ENCODE peak calls at places on chromosomes 2 and 18, in six cellular contexts. One of them, this sample, is unnamed.

GRCh38 chr2:125167820-125168219 is 1142.7 kb downstream of the CNTNAP5 start:
- DNase-seq in HepG2: no peak
- DNase-seq in heart left ventricle: no peak
- DNase-seq in Peyer's patch: no peak
- DNase-seq in A549: no peak
- DNase-seq in GM12891: no peak
- DNase-seq in this sample: no peak

GRCh38 chr2:58419983-58420382 is 178.9 kb upstream of the FANCL start:
- DNase-seq in HepG2: no peak
- DNase-seq in heart left ventricle: no peak
- DNase-seq in Peyer's patch: no peak
- DNase-seq in A549: no peak
- DNase-seq in GM12891: no peak
- DNase-seq in this sample: no peak

GRCh38 chr2:65349863-65350262 is 82.5 kb downstream of the SPRED2 start:
- DNase-seq in HepG2: peak
- DNase-seq in heart left ventricle: peak
- DNase-seq in Peyer's patch: peak
- DNase-seq in A549: no peak
- DNase-seq in GM12891: no peak
- DNase-seq in this sample: peak

GRCh38 chr2:216838146-216838545 is 21.7 kb downstream of the TNP1 start:
- DNase-seq in HepG2: no peak
- DNase-seq in heart left ventricle: peak
- DNase-seq in Peyer's patch: no peak
- DNase-seq in A549: no peak
- DNase-seq in GM12891: no peak
- DNase-seq in this sample: no peak

GRCh38 chr2:101818531-101819451 is 121.3 kb downstream of the MAP4K4 start:
- DNase-seq in HepG2: peak
- DNase-seq in heart left ventricle: no peak
- DNase-seq in Peyer's patch: no peak
- DNase-seq in A549: no peak
- DNase-seq in GM12891: no peak
- DNase-seq in this sample: no peak

GRCh38 chr2:218831378-218831990 is at the start of gene PRKAG3:
- DNase-seq in HepG2: no peak
- DNase-seq in heart left ventricle: peak
- DNase-seq in Peyer's patch: peak
- DNase-seq in A549: no peak
- DNase-seq in GM12891: no peak
- DNase-seq in this sample: no peak

GRCh38 chr18:48835119-48835518 is 115.6 kb downstream of the SMAD7 start:
- DNase-seq in HepG2: no peak
- DNase-seq in heart left ventricle: no peak
- DNase-seq in Peyer's patch: peak
- DNase-seq in A549: no peak
- DNase-seq in GM12891: no peak
- DNase-seq in this sample: no peak

GRCh38 chr2:235669269-235669831 is 175.5 kb downstream of the AGAP1 start:
- DNase-seq in HepG2: peak
- DNase-seq in heart left ventricle: peak
- DNase-seq in Peyer's patch: peak
- DNase-seq in A549: peak
- DNase-seq in GM12891: no peak
- DNase-seq in this sample: peak

GRCh38 chr2:211671977-211672376 is 866.6 kb downstream of the ERBB4 start:
- DNase-seq in HepG2: no peak
- DNase-seq in heart left ventricle: no peak
- DNase-seq in Peyer's patch: no peak
- DNase-seq in A549: no peak
- DNase-seq in GM12891: no peak
- DNase-seq in this sample: no peak

GRCh38 chr2:238290079-238290478 is 1.7 kb upstream of the PER2 start:
- DNase-seq in HepG2: peak
- DNase-seq in heart left ventricle: peak
- DNase-seq in Peyer's patch: peak
- DNase-seq in A549: peak
- DNase-seq in GM12891: no peak
- DNase-seq in this sample: peak

GRCh38 chr2:60552851-60553495 is 481 bp downstream of the BCL11A start:
- DNase-seq in HepG2: no peak
- DNase-seq in heart left ventricle: no peak
- DNase-seq in Peyer's patch: no peak
- DNase-seq in A549: no peak
- DNase-seq in GM12891: no peak
- DNase-seq in this sample: no peak

GRCh38 chr2:60552096-60552850 is 1.2 kb downstream of the BCL11A start:
- DNase-seq in HepG2: no peak
- DNase-seq in heart left ventricle: peak
- DNase-seq in Peyer's patch: peak
- DNase-seq in A549: peak
- DNase-seq in GM12891: no peak
- DNase-seq in this sample: no peak

GRCh38 chr2:60553992-60554648 is 666 bp upstream of the BCL11A start:
- DNase-seq in HepG2: no peak
- DNase-seq in heart left ventricle: peak
- DNase-seq in Peyer's patch: peak
- DNase-seq in A549: peak
- DNase-seq in GM12891: no peak
- DNase-seq in this sample: no peak

GRCh38 chr2:60554649-60555065 is 1.2 kb upstream of the BCL11A start:
- DNase-seq in HepG2: no peak
- DNase-seq in heart left ventricle: no peak
- DNase-seq in Peyer's patch: no peak
- DNase-seq in A549: no peak
- DNase-seq in GM12891: no peak
- DNase-seq in this sample: no peak

GRCh38 chr2:60553496-60553991 is at the start of gene BCL11A:
- DNase-seq in HepG2: peak
- DNase-seq in heart left ventricle: peak
- DNase-seq in Peyer's patch: peak
- DNase-seq in A549: peak
- DNase-seq in GM12891: no peak
- DNase-seq in this sample: no peak
- TF ChIP-seq POLR2A in HepG2: no peak
- TF ChIP-seq POLR2A in heart left ventricle: peak
- TF ChIP-seq POLR2A in Peyer's patch: no peak
- TF ChIP-seq POLR2A in A549: no peak
- TF ChIP-seq POLR2A in GM12891: no peak
- TF ChIP-seq POLR2A in this sample: no peak

GRCh38 chr2:100321881-100322820 is at the start of gene LONRF2:
- DNase-seq in HepG2: no peak
- DNase-seq in heart left ventricle: peak
- DNase-seq in Peyer's patch: no peak
- DNase-seq in A549: peak
- DNase-seq in GM12891: peak
- DNase-seq in this sample: no peak
- TF ChIP-seq POLR2A in HepG2: no peak
- TF ChIP-seq POLR2A in heart left ventricle: no peak
- TF ChIP-seq POLR2A in Peyer's patch: no peak
- TF ChIP-seq POLR2A in A549: peak
- TF ChIP-seq POLR2A in GM12891: no peak
- TF ChIP-seq POLR2A in this sample: peak

DNA sequence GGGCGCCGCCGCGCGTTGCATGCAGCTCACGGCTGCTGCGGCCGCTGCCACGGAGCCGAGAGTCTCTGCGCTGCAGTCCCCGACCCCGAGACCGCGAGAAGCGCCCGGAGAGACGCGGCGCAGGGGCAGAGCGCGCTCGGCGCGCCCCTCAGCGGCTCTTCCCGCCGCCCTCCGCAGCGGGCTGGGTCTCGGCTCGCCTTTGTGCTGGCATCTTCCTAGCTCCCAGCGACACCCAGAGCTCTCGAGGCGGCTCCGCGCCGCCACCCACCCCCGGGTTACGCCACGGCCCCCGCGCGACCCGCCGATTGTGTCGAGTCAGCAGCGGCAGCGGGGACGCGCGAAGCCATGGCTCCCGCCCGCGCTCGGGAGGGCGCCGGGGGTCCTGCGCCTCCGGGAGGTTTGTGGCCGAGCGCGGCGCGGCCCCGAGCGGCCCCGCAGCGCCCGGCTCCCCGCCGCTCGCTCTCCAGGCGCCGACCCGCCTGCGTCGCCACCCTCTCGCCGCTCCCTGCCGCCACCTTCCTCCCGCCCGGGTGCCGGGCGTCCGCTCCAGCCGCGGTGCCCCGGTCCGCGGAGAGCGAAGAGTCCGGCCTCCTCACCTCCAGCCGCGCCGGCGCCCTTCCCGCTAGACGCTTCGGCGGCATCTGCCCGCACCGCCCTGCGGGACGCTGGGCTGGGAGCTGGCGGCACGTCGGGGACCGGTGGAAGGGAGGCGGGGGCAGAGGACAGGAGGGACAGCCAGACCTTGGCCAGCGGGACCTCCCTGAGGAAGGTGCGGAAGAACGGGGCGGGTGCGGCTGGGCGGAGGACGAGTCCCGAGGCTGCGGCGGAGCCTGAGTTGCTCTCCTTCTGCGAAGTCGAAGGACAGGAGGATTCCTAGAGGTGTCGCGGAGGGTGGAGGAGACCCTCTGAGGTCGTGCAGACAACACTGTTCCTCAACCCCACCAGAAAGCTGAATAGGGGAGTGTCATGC is 46.3 kb upstream of the CCDC150 start:
- DNase-seq in HepG2: no peak
- DNase-seq in heart left ventricle: peak
- DNase-seq in Peyer's patch: no peak
- DNase-seq in A549: peak
- DNase-seq in GM12891: peak
- DNase-seq in this sample: no peak
- TF ChIP-seq POLR2A in HepG2: no peak
- TF ChIP-seq POLR2A in heart left ventricle: no peak
- TF ChIP-seq POLR2A in Peyer's patch: no peak
- TF ChIP-seq POLR2A in A549: peak
- TF ChIP-seq POLR2A in GM12891: no peak
- TF ChIP-seq POLR2A in this sample: no peak

DNA sequence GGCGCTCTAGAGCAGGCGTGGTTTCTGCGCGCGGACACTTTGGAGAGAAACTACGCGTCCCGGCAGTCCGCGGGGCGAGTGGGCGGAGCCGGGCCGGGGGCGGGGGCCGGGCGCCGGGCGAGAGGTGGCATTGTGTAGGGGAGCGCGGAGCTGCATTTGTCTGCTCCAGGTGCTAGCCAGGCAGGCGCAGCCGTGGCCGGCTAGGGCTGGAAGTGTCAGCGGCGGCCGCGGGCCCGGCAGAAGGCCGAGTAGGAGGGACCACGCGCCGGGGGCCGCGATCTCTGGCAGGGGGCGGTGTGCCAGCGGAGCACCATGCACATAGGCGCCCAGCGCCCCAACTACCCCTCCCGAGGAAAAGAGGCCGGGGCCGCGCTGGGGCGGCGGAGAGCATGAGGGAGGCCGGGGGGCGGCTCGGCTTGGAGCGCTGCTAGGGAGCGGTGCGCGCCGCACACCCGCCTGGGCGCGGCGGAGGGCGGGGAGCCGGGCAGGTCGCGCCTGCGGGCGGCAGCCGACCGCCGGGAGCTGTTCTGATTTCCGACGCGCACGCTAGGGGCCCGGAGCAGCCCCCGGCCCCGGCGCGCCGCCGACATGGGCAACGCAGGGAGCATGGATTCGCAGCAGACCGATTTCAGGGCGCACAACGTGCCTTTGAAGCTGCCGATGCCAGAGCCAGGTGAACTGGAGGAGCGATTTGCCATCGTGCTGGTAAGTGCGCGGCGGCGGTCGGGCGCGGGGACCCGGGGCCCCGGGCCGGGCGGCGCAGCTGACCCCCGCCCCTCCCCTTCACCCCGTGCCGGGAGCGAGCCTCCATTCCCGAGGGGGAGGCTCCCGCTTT is at the start of gene FMNL2:
- DNase-seq in HepG2: peak
- DNase-seq in heart left ventricle: peak
- DNase-seq in Peyer's patch: peak
- DNase-seq in A549: peak
- DNase-seq in GM12891: peak
- DNase-seq in this sample: peak
- TF ChIP-seq POLR2A in HepG2: peak
- TF ChIP-seq POLR2A in heart left ventricle: peak
- TF ChIP-seq POLR2A in Peyer's patch: peak
- TF ChIP-seq POLR2A in A549: peak
- TF ChIP-seq POLR2A in GM12891: no peak
- TF ChIP-seq POLR2A in this sample: peak

DNA sequence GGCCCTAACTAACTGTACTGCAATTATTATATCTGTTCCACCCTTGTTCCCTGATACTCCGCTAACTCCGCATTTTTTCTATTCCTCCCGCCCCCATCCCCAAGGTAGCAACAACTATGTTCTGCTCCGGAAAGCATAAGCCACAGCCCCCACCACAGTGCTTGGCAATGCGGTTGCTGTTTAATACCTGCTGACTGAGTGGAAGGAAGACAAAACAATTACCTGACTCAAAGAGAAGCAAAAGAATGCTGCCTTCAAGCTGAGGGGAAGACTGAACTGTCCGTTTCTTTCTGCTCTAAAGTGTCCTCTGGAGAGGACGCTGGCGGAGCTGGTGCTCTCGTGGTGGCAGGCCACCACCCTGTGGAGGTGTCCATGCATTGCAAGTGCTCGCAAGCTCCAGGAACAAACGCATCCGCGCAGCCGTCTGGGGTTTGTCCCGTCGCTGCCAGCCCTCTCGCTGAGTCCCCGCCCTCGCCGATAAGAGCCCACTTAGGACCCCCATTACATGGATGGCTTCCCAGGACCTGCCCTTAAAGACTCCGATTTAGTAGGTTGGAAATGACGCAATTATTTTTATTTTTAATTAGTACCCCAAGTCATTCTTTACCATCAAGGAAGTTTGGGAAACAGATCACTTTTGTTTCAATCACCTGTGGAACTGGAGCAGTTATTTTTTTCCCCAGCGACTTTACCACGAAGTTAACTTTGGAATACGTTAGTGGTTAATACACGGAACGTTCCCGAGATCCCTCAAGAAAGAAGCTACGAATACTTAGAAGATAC is 1.6 kb upstream of the MYL12A start:
- DNase-seq in HepG2: peak
- DNase-seq in heart left ventricle: peak
- DNase-seq in Peyer's patch: peak
- DNase-seq in A549: peak
- DNase-seq in GM12891: peak
- DNase-seq in this sample: peak
- TF ChIP-seq POLR2A in HepG2: peak
- TF ChIP-seq POLR2A in heart left ventricle: peak
- TF ChIP-seq POLR2A in Peyer's patch: no peak
- TF ChIP-seq POLR2A in A549: no peak
- TF ChIP-seq POLR2A in GM12891: peak
- TF ChIP-seq POLR2A in this sample: peak

GRCh38 chr2:186486651-186487647 is 889 bp downstream of the ZC3H15 start:
- DNase-seq in HepG2: peak
- DNase-seq in heart left ventricle: no peak
- DNase-seq in Peyer's patch: no peak
- DNase-seq in A549: peak
- DNase-seq in GM12891: no peak
- DNase-seq in this sample: no peak
- TF ChIP-seq POLR2A in HepG2: no peak
- TF ChIP-seq POLR2A in heart left ventricle: no peak
- TF ChIP-seq POLR2A in Peyer's patch: no peak
- TF ChIP-seq POLR2A in A549: no peak
- TF ChIP-seq POLR2A in GM12891: no peak
- TF ChIP-seq POLR2A in this sample: no peak

GRCh38 chr2:170986566-170987258 is 57.7 kb downstream of the GORASP2 start:
- DNase-seq in HepG2: no peak
- DNase-seq in heart left ventricle: no peak
- DNase-seq in Peyer's patch: no peak
- DNase-seq in A549: no peak
- DNase-seq in GM12891: no peak
- DNase-seq in this sample: no peak

GRCh38 chr2:170985407-170985806 is 56.4 kb downstream of the GORASP2 start:
- DNase-seq in HepG2: no peak
- DNase-seq in heart left ventricle: no peak
- DNase-seq in Peyer's patch: no peak
- DNase-seq in A549: no peak
- DNase-seq in GM12891: no peak
- DNase-seq in this sample: no peak

GRCh38 chr2:170984079-170984478 is 55.0 kb downstream of the GORASP2 start:
- DNase-seq in HepG2: no peak
- DNase-seq in heart left ventricle: no peak
- DNase-seq in Peyer's patch: no peak
- DNase-seq in A549: no peak
- DNase-seq in GM12891: no peak
- DNase-seq in this sample: no peak
- TF ChIP-seq POLR2A in HepG2: no peak
- TF ChIP-seq POLR2A in heart left ventricle: no peak
- TF ChIP-seq POLR2A in Peyer's patch: no peak
- TF ChIP-seq POLR2A in A549: no peak
- TF ChIP-seq POLR2A in GM12891: no peak
- TF ChIP-seq POLR2A in this sample: no peak